ENCODE peak calls at places on chromosomes 7 and 10, in four cellular contexts. Y, J, C and B are unnamed samples.

GRCh38 chr10:15719062-15719898 is 442 bp downstream of the ITGA8 start:
- DNase-seq in Y (no peak), C (peak; percentile 30), J (no peak), B (no peak)

GRCh38 chr10:116470768-116471415 is 43.2 kb downstream of the PNLIPRP3 start:
- DNase-seq in J (peak; percentile 66), C (peak; percentile 67), Y (no peak), B (peak; percentile 41)

GRCh38 chr10:106189254-106189653 is 975.3 kb downstream of the SORCS1 start:
- DNase-seq in Y (no peak), J (peak; percentile 69), C (peak; percentile 66), B (peak; percentile 22)

GRCh38 chr7:1274876-1275684 is 42.4 kb downstream of the UNCX start:
- DNase-seq in C (no peak), J (no peak), Y (no peak), B (no peak)

GRCh38 chr10:93208717-93209464 is 135.2 kb downstream of the CYP26A1 start:
- DNase-seq in J (no peak), C (no peak), Y (no peak), B (no peak)

GRCh38 chr10:74825033-74825370 is 1.4 kb upstream of the KAT6B start:
- DNase-seq in Y (no peak), C (no peak), J (no peak), B (no peak)

GRCh38 chr10:70779685-70780369 is 5.3 kb downstream of the TBATA start:
- DNase-seq in J (peak; percentile 44), Y (no peak), C (no peak), B (no peak)

GRCh38 chr10:88039496-88040200 is 176.2 kb downstream of the PTEN start:
- DNase-seq in Y (no peak), J (no peak), C (no peak), B (peak; percentile 35)

GRCh38 chr7:155466814-155467675 is 9.1 kb downstream of the EN2 start:
- DNase-seq in Y (no peak), J (no peak), C (peak; percentile 82), B (no peak)

GRCh38 chr7:26375604-26376207 is 84.0 kb downstream of the SNX10 start:
- DNase-seq in Y (no peak), C (no peak), J (no peak), B (no peak)

GRCh38 chr7:1842321-1843221 is 172.5 kb downstream of the ELFN1 start:
- DNase-seq in J (no peak), C (no peak), Y (no peak), B (peak; percentile 41)

GRCh38 chr10:62990126-62990525 is 143.0 kb upstream of the NRBF2 start:
- DNase-seq in C (no peak), Y (no peak), J (no peak), B (peak; percentile 17)

GRCh38 chr7:57256637-57257375 is 124.6 kb upstream of the ZNF479 start:
- DNase-seq in Y (no peak), J (no peak), C (no peak), B (no peak)

GRCh38 chr7:150371996-150372270 is 3.3 kb downstream of the REPIN1 start:
- DNase-seq in J (no peak), C (no peak), Y (no peak), B (no peak)

GRCh38 chr7:100692578-100692961 is 1.5 kb downstream of the GIGYF1 start:
- DNase-seq in Y (no peak), C (no peak), J (no peak), B (no peak)

GRCh38 chr7:117873056-117873932 is at the start of gene CTTNBP2:
- DNase-seq in C (peak; percentile 77), J (no peak), Y (no peak), B (peak; percentile 46)

GRCh38 chr10:112435013-112435619 is 11.6 kb downstream of the ZDHHC6 start:
- DNase-seq in Y (no peak), J (peak; percentile 67), C (no peak), B (peak; percentile 40)

GRCh38 chr7:7203813-7204575 is 21.6 kb downstream of the C1GALT1 start:
- DNase-seq in J (no peak), C (no peak), Y (no peak), B (no peak)